ENCODE peak calls at places on chromosomes 4 and X, in four cellular contexts. One of them, this sample, is unnamed.
A peak's percentile ranks its signal among the peaks of the same experiment; 100 is the strongest.

GRCh38 chr4:75831856-75832405 is 70.3 kb downstream of the PPEF2 start:
- DNase-seq in H9: peak; percentile 52
- DNase-seq in IMR-90: no peak
- DNase-seq in H1: no peak
- DNase-seq in this sample: no peak

GRCh38 chrX:26783512-26784225 is 567.7 kb downstream of the MAGEB5 start:
- DNase-seq in H9: peak; percentile 42
- DNase-seq in H1: peak; percentile 17
- DNase-seq in IMR-90: peak; percentile 11
- DNase-seq in this sample: peak; percentile 60

GRCh38 chr4:81447551-81448266 is 24.0 kb downstream of the RASGEF1B start:
- DNase-seq in H9: no peak
- DNase-seq in H1: no peak
- DNase-seq in IMR-90: peak; percentile 39
- DNase-seq in this sample: no peak

GRCh38 chrX:17656035-17656418 is 81.3 kb upstream of the SCML1 start:
- DNase-seq in H1: no peak
- DNase-seq in H9: no peak
- DNase-seq in IMR-90: no peak
- DNase-seq in this sample: no peak

GRCh38 chr4:108172780-108173598 is 4.3 kb upstream of the LEF1 start:
- DNase-seq in IMR-90: no peak
- DNase-seq in H1: no peak
- DNase-seq in H9: peak; percentile 52
- DNase-seq in this sample: peak; percentile 75

GRCh38 chrX:150224676-150225075 is 138.4 kb upstream of the MAMLD1 start:
- DNase-seq in IMR-90: no peak
- DNase-seq in H1: no peak
- DNase-seq in H9: no peak
- DNase-seq in this sample: no peak

GRCh38 chr4:110059556-110060191 is 138.7 kb downstream of the ELOVL6 start:
- DNase-seq in IMR-90: peak; percentile 13
- DNase-seq in H1: no peak
- DNase-seq in H9: no peak
- DNase-seq in this sample: no peak

GRCh38 chr4:74370912-74371311 is 6.0 kb downstream of the EREG start:
- DNase-seq in H9: peak; percentile 61
- DNase-seq in IMR-90: peak; percentile 64
- DNase-seq in H1: no peak
- DNase-seq in this sample: peak; percentile 78

GRCh38 chr4:168623484-168623883 is 126.6 kb downstream of the PALLD start:
- DNase-seq in H1: no peak
- DNase-seq in H9: no peak
- DNase-seq in IMR-90: no peak
- DNase-seq in this sample: no peak

GRCh38 chrX:70042399-70043371 is 7.1 kb downstream of the AWAT2 start:
- DNase-seq in H9: no peak
- DNase-seq in H1: no peak
- DNase-seq in IMR-90: peak; percentile 42
- DNase-seq in this sample: peak; percentile 71

GRCh38 chrX:1884446-1884845 is 269.6 kb downstream of the ASMT start:
- DNase-seq in IMR-90: no peak
- DNase-seq in H1: no peak
- DNase-seq in H9: no peak
- DNase-seq in this sample: no peak

GRCh38 chr4:149493492-149493891 is 322.2 kb downstream of the IQCM start:
- DNase-seq in H9: no peak
- DNase-seq in H1: no peak
- DNase-seq in IMR-90: no peak
- DNase-seq in this sample: peak; percentile 50

GRCh38 chr4:112552668-112553067 is 36.7 kb upstream of the NEUROG2 start:
- DNase-seq in H1: no peak
- DNase-seq in H9: no peak
- DNase-seq in IMR-90: peak; percentile 77
- DNase-seq in this sample: no peak

GRCh38 chr4:8771258-8771590 is 100.4 kb downstream of the HMX1 start:
- DNase-seq in IMR-90: no peak
- DNase-seq in H1: no peak
- DNase-seq in H9: peak; percentile 45
- DNase-seq in this sample: peak; percentile 30

GRCh38 chrX:18042776-18043175 is 177.9 kb downstream of the BEND2 start:
- DNase-seq in H1: no peak
- DNase-seq in IMR-90: no peak
- DNase-seq in H9: no peak
- DNase-seq in this sample: no peak

GRCh38 chr4:165580379-165580905 is 201.6 kb downstream of the CPE start:
- DNase-seq in IMR-90: no peak
- DNase-seq in H1: no peak
- DNase-seq in H9: no peak
- DNase-seq in this sample: peak; percentile 72

GRCh38 chr4:30789219-30789671 is 69.1 kb downstream of the PCDH7 start:
- DNase-seq in IMR-90: no peak
- DNase-seq in H1: no peak
- DNase-seq in H9: no peak
- DNase-seq in this sample: no peak

GRCh38 chr4:88059781-88060180 is 52.3 kb downstream of the PKD2 start:
- DNase-seq in H9: no peak
- DNase-seq in IMR-90: no peak
- DNase-seq in H1: no peak
- DNase-seq in this sample: no peak

GRCh38 chr4:84727491-84727890 is 144.6 kb downstream of the CDS1 start:
- DNase-seq in IMR-90: no peak
- DNase-seq in H1: no peak
- DNase-seq in H9: no peak
- DNase-seq in this sample: no peak

GRCh38 chrX:74535633-74536141 is 78.7 kb downstream of the RLIM start:
- DNase-seq in IMR-90: peak; percentile 66
- DNase-seq in H1: no peak
- DNase-seq in H9: peak; percentile 44
- DNase-seq in this sample: peak; percentile 64

GRCh38 chr4:164572877-164573279 is 181.1 kb upstream of the SMIM31 start:
- DNase-seq in H9: no peak
- DNase-seq in IMR-90: no peak
- DNase-seq in H1: no peak
- DNase-seq in this sample: no peak

GRCh38 chrX:129522184-129523059 is 868 bp downstream of the SMARCA1 start:
- DNase-seq in H9: peak; percentile 67
- DNase-seq in IMR-90: peak; percentile 54
- DNase-seq in H1: no peak
- DNase-seq in this sample: peak; percentile 61

DNA sequence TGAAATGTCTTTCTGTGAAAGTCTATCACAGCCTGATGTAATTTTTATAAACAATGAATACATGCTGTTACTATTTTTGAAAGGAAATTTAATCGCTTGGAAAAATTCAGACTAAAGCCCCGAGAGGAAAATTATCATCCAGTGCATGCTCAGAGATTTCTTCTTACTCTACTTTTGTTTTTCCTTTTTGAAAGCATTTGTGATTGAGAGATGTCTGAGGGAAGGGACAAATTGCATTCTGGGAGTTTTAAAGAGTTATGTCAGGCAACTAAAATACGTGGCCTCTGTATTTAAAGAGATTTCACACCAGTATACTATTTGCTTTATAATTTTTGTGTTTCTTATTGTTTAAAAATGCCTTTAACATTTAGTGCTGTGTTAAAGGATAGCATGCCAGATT is 1.4 kb upstream of the ZFX start:
- DNase-seq in H9: no peak
- DNase-seq in H1: no peak
- DNase-seq in IMR-90: peak; percentile 11
- DNase-seq in this sample: no peak
- H3K9ac ChIP-seq in H9: no peak overlapping the region
- H3K9ac ChIP-seq in H1: no peak overlapping the region
- H3K9ac ChIP-seq in IMR-90: peak overlapping the region; percentile 100
- H3K9ac ChIP-seq in this sample: no peak overlapping the region

GRCh38 chr4:37138789-37139188 is 105.8 kb upstream of the NWD2 start:
- DNase-seq in H9: no peak
- DNase-seq in H1: no peak
- DNase-seq in IMR-90: no peak
- DNase-seq in this sample: no peak
- H2AK5ac ChIP-seq in H9: no peak overlapping the region
- H2AK5ac ChIP-seq in H1: no peak overlapping the region
- H2AK5ac ChIP-seq in IMR-90: no peak overlapping the region
- H2AK5ac ChIP-seq in this sample: no peak overlapping the region

DNA sequence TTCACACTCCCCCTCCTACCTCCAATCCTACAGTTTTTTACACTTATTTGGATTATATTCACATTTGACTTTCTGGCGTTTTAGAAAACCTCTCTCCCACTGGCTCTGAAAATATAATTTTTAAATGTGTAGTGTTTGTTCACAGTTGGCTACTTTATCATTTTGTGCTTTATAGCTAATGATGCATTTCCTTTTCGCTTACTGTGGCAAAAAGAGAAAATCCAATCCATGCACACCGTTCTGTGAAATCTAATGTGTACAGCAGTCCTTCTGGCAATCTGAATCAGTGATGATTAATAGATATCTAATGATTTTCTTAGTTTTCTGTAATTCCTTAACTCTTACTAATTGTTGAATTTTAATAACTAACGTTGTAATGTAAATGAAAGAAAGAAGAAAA is 271.5 kb downstream of the ARAP2 start:
- DNase-seq in H1: no peak
- DNase-seq in IMR-90: no peak
- DNase-seq in H9: no peak
- DNase-seq in this sample: no peak
- H4K5ac ChIP-seq in H1: no peak overlapping the region
- H4K5ac ChIP-seq in IMR-90: no peak overlapping the region
- H4K5ac ChIP-seq in H9: no peak overlapping the region
- H4K5ac ChIP-seq in this sample: no peak overlapping the region

GRCh38 chrX:104135677-104136076 is 21.1 kb downstream of the SLC25A53 start:
- DNase-seq in IMR-90: no peak
- DNase-seq in H9: no peak
- DNase-seq in H1: no peak
- DNase-seq in this sample: no peak
- H3K9ac ChIP-seq in IMR-90: no peak overlapping the region
- H3K9ac ChIP-seq in H9: no peak overlapping the region
- H3K9ac ChIP-seq in H1: no peak overlapping the region
- H3K9ac ChIP-seq in this sample: no peak overlapping the region

GRCh38 chr4:72378901-72379300 is 190.1 kb downstream of the ADAMTS3 start:
- DNase-seq in H1: no peak
- DNase-seq in IMR-90: no peak
- DNase-seq in H9: no peak
- DNase-seq in this sample: no peak

GRCh38 chr4:72376901-72377300 is 192.1 kb downstream of the ADAMTS3 start:
- DNase-seq in H9: no peak
- DNase-seq in IMR-90: no peak
- DNase-seq in H1: no peak
- DNase-seq in this sample: no peak

GRCh38 chr4:72377491-72378194 is 191.4 kb downstream of the ADAMTS3 start:
- DNase-seq in H9: no peak
- DNase-seq in IMR-90: peak; percentile 56
- DNase-seq in H1: no peak
- DNase-seq in this sample: no peak

GRCh38 chr4:72374156-72374555 is 194.9 kb downstream of the ADAMTS3 start:
- DNase-seq in H1: no peak
- DNase-seq in IMR-90: no peak
- DNase-seq in H9: no peak
- DNase-seq in this sample: no peak

DNA sequence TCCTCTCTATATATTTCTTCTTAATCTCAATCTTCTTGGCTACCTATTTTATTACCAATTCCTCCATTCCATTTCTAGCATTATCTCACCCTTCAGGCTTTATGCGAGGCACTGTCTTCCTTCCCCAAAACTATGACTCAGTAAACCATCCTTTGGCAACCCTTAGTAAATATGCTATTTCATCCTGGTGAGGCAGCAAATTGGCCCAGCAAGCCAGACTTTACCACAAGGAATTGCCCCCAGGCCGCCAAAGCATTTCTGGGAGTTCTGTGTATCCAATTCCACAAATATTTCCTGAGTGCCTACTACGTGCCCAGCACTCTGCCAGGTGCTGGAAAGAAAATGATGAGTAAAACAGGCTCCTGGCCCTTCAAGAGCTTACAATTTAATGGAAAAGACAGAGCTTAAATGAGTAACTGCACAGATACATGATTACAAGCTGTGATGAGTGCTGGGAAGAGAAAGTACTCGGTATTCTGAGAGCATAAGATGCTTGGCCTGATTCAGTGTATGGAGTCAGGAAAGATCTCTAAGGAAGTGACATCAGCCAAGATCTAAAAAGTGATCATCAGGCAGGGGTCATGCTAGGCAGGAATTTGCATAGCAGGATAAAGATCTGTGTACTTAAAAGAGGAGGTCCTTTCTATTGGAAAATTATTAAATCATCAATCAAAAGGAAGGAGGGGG is 193.8 kb downstream of the ADAMTS3 start:
- DNase-seq in IMR-90: peak; percentile 69
- DNase-seq in H1: no peak
- DNase-seq in H9: no peak
- DNase-seq in this sample: peak; percentile 76
- H2AK5ac ChIP-seq in IMR-90: no peak overlapping the region
- H2AK5ac ChIP-seq in H1: no peak overlapping the region
- H2AK5ac ChIP-seq in H9: no peak overlapping the region
- H2AK5ac ChIP-seq in this sample: no peak overlapping the region

GRCh38 chrX:127519323-127519722 is 532.9 kb downstream of the ACTRT1 start:
- DNase-seq in H9: no peak
- DNase-seq in IMR-90: no peak
- DNase-seq in H1: no peak
- DNase-seq in this sample: no peak
- H4K5ac ChIP-seq in H9: no peak overlapping the region
- H4K5ac ChIP-seq in IMR-90: no peak overlapping the region
- H4K5ac ChIP-seq in H1: no peak overlapping the region
- H4K5ac ChIP-seq in this sample: no peak overlapping the region

GRCh38 chrX:20530319-20530979 is 263.7 kb upstream of the RPS6KA3 start:
- DNase-seq in H9: peak; percentile 48
- DNase-seq in IMR-90: peak; percentile 64
- DNase-seq in H1: no peak
- DNase-seq in this sample: peak; percentile 46
- H3K9ac ChIP-seq in H9: no peak overlapping the region
- H3K9ac ChIP-seq in IMR-90: no peak overlapping the region
- H3K9ac ChIP-seq in H1: no peak overlapping the region
- H3K9ac ChIP-seq in this sample: no peak overlapping the region

DNA sequence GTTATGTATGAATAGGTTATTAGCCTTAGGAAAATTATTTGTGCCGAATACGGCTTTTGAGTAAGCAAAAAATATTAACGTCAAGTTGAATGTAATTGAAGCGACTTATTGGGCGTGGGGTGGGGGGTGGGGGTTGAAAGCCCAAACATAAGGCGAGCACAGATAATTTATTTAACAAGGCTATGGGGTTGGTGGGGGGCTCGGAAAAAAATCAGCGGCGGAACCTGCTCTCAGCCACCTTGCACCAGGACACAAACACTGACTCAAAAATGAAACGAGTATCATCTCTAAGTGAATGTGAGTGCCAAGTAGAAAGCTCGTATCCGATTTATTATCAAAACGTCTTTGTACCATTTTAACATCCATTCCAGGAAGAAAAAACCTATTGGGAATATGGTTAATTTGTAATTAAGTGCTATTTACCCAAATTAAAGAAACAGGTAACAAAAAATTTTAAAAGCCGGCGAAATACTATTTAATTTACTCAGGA is 937 bp upstream of the LARP1B start:
- DNase-seq in IMR-90: peak; percentile 6
- DNase-seq in H9: no peak
- DNase-seq in H1: no peak
- DNase-seq in this sample: no peak
- H2AK5ac ChIP-seq in IMR-90: no peak overlapping the region
- H2AK5ac ChIP-seq in H9: no peak overlapping the region
- H2AK5ac ChIP-seq in H1: no peak overlapping the region
- H2AK5ac ChIP-seq in this sample: no peak overlapping the region

GRCh38 chrX:120664081-120664480 is 34.2 kb upstream of the C1GALT1C1 start:
- DNase-seq in IMR-90: peak; percentile 13
- DNase-seq in H1: no peak
- DNase-seq in H9: no peak
- DNase-seq in this sample: peak; percentile 11
- H4K5ac ChIP-seq in IMR-90: no peak overlapping the region
- H4K5ac ChIP-seq in H1: no peak overlapping the region
- H4K5ac ChIP-seq in H9: no peak overlapping the region
- H4K5ac ChIP-seq in this sample: no peak overlapping the region

GRCh38 chr4:121764303-121764701 is 662 bp downstream of the SMIM43 start:
- DNase-seq in H1: no peak
- DNase-seq in H9: no peak
- DNase-seq in IMR-90: no peak
- DNase-seq in this sample: peak; percentile 3
- H3K9ac ChIP-seq in H1: peak overlapping the region; percentile 58
- H3K9ac ChIP-seq in H9: no peak overlapping the region
- H3K9ac ChIP-seq in IMR-90: peak overlapping the region; percentile 77
- H3K9ac ChIP-seq in this sample: peak overlapping the region; percentile 56